ENCODE peak calls at places on chromosomes 16 and 17, in nine cellular contexts. U is WERI-Rb-1, Z is mammary epithelial cell, H is cardiac muscle cell, P is psoas muscle, B is fibroblast of the aortic adventitia, S is BJ, Y is H1, C is GM06990. A is an unnamed sample.
A peak's percentile ranks its signal among the peaks of the same experiment; 100 is the strongest.

GRCh38 chr16:35207059-35207999 is 1747.9 kb downstream of the TP53TG3F start:
- DNase-seq in U (no peak), Z (no peak), H (no peak), P (no peak), B (no peak), S (no peak), Y (no peak), C (no peak), A (no peak)

GRCh38 chr17:72287586-72287985 is 166.8 kb downstream of the SOX9 start:
- DNase-seq in U (no peak), Z (no peak), H (no peak), P (no peak), B (no peak), S (no peak), Y (no peak), C (no peak), A (no peak)

GRCh38 chr17:2566056-2566455 is 27.4 kb upstream of the PAFAH1B1 start:
- DNase-seq in U (no peak), Z (no peak), H (no peak), P (no peak), B (no peak), S (no peak), Y (no peak), C (no peak), A (no peak)

GRCh38 chr16:71670537-71670936 is 44.6 kb downstream of the MARVELD3 start:
- DNase-seq in U (no peak), Z (no peak), H (no peak), P (no peak), B (no peak), S (no peak), Y (no peak), C (no peak), A (no peak)

GRCh38 chr17:43517615-43518386 is 28.3 kb downstream of the ETV4 start:
- DNase-seq in U (no peak), Z (peak; percentile 9), H (no peak), P (no peak), B (peak; percentile 72), S (no peak), Y (no peak), C (peak; percentile 38), A (peak; percentile 76)

GRCh38 chr16:49010396-49010795 is 271.2 kb downstream of the CBLN1 start:
- DNase-seq in U (no peak), Z (no peak), H (no peak), P (no peak), B (peak; percentile 22), S (no peak), Y (no peak), C (no peak), A (no peak)

GRCh38 chr16:69270395-69270794 is 40.8 kb upstream of the VPS4A start:
- DNase-seq in U (no peak), Z (no peak), H (no peak), P (no peak), B (peak; percentile 30), S (peak; percentile 60), Y (no peak), C (no peak), A (no peak)

GRCh38 chr16:85334718-85335583 is 222.7 kb upstream of the CIBAR2 start:
- DNase-seq in U (no peak), Z (no peak), H (peak; percentile 66), P (no peak), B (no peak), S (no peak), Y (no peak), C (no peak), A (no peak)

GRCh38 chr16:50198802-50199410 is 45.8 kb downstream of the TENT4B start:
- DNase-seq in U (no peak), Z (no peak), H (no peak), P (no peak), B (no peak), S (no peak), Y (no peak), C (no peak), A (no peak)

GRCh38 chr17:74567397-74567796 is at the start of gene CD300H:
- DNase-seq in U (no peak), Z (no peak), H (no peak), P (no peak), B (no peak), S (no peak), Y (no peak), C (no peak), A (no peak)

GRCh38 chr17:74568116-74568873 is 986 bp upstream of the CD300H start:
- DNase-seq in U (no peak), Z (no peak), H (no peak), P (no peak), B (peak; percentile 59), S (no peak), Y (no peak), C (no peak), A (no peak)

GRCh38 chr17:74569001-74569391 is 1.7 kb upstream of the CD300H start:
- DNase-seq in U (no peak), Z (no peak), H (no peak), P (no peak), B (no peak), S (no peak), Y (no peak), C (no peak), A (no peak)

GRCh38 chr17:74565116-74565515 is 2.2 kb downstream of the CD300H start:
- DNase-seq in U (no peak), Z (no peak), H (no peak), P (no peak), B (no peak), S (no peak), Y (no peak), C (no peak), A (no peak)

DNA sequence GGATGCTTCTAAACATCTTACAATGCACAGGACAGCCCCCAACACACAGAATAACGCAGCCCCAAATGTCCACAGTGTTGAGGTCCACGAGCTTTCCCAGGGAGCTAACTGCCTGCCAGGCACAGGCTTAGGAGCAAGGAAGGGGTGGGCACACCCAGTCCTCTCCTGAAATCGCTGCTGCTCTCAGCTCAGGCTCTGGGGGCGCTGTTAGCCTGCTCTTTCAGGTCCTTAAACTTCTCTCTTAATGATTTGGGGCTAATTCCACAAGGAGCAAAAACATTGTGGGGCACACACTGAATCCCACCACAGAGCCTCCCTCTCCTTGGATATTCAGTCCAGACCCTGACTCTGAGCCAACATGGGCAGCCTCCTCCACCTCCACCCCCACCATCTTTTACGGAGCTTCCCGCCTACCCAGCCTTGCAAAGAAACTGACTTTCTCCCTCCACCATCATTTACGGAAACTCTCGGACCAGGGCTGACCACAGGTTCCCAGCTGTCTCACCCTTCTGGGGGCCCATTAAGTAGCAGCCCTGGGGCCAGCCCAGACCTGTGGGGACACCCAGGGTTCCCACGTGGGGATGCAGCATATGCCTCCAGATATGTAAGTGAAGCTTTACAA is 1.1 kb downstream of the CD300H start:
- DNase-seq in U (peak; percentile 74), Z (peak; percentile 25), H (peak; percentile 61), P (no peak), B (peak; percentile 14), S (no peak), Y (peak; percentile 85), C (no peak), A (no peak)
- TF ChIP-seq CTCF in U (peak; percentile 93), Z (peak; percentile 53), H (peak; percentile 76), P (peak; percentile 44), B (peak; percentile 39), S (peak; percentile 29), Y (peak; percentile 76), C (peak; percentile 79), A (peak; percentile 32)

GRCh38 chr16:31458835-31459721 is at the start of gene ARMC5:
- DNase-seq in U (peak; percentile 98), Z (peak; percentile 97), H (peak; percentile 99), P (peak; percentile 97), B (peak; percentile 98), S (peak; percentile 82), Y (peak; percentile 93), C (peak; percentile 96), A (peak; percentile 96)

GRCh38 chr16:31459722-31460581 is 651 bp downstream of the ARMC5 start:
- DNase-seq in U (peak; percentile 100), Z (peak; percentile 99), H (peak; percentile 100), P (peak; percentile 100), B (peak; percentile 99), S (peak; percentile 96), Y (peak; percentile 100), C (peak; percentile 98), A (peak; percentile 99)

GRCh38 chr16:31455601-31456314 is 3.5 kb upstream of the ARMC5 start:
- DNase-seq in U (peak; percentile 43), Z (no peak), H (peak; percentile 37), P (no peak), B (no peak), S (no peak), Y (peak; percentile 73), C (no peak), A (no peak)

GRCh38 chr16:31458073-31458834 is 1.0 kb upstream of the ARMC5 start:
- DNase-seq in U (peak; percentile 46), Z (peak; percentile 61), H (peak; percentile 50), P (peak; percentile 68), B (peak; percentile 35), S (no peak), Y (peak; percentile 64), C (peak; percentile 75), A (peak; percentile 29)

DNA sequence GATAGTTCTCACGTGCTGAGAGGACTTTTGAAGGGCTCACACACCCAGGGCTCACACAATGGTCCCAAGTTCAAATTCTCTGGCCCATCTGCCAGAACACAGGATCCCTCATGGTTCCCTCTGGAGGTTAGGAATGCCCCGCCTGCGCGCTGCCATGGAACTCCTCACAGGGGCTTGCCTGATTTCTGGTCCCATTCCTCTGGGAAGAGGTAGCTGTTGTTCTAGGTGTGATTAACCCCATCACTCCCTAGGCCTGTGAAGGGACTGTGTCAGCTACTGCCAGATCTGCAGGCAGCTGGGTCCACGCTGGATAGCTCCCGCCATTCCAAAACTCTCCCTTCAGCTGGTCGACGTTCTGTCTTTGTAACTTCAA is 2.3 kb upstream of the ARMC5 start:
- DNase-seq in U (no peak), Z (no peak), H (no peak), P (no peak), B (no peak), S (no peak), Y (no peak), C (no peak), A (no peak)
- H3K4me3 ChIP-seq in U (no peak overlapping the region), Z (no peak overlapping the region), H (no peak overlapping the region), P (peak overlapping the region; percentile 98), B (peak overlapping the region; percentile 85), S (no peak overlapping the region), Y (no peak overlapping the region), C (peak overlapping the region; percentile 8), A (no peak overlapping the region)

DNA sequence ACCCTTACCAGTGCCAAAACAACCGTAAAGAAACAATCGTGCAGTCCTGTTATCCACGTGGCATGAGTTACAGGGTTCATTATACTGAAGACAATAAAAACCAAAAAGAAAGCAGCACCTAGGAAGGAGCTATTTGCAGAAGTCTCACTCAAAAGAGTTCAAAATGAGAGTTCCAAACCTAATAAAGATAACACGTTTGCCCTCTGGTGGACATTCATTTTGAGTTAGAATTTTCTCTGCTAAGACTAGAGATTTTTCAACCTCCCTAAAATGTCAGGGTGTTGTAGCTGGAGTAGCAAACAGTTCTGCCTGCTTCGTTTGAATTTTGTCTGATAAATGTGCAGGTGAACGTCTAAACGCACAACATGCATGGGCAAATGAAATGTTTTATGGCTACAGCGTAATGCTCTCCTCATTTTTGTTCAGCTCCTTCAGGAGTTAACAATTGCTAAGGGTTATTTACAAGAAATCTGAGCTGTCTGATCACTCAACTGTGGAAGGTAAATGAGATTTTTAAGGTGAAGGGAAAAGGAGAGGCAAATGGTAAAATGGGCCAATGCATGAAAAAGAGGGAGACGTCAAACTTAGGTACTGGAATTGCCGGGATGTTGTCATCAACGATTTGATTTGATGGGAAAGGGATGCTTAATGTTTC is 1067.9 kb upstream of the EEF2KMT start:
- DNase-seq in U (no peak), Z (no peak), H (no peak), P (no peak), B (no peak), S (no peak), Y (no peak), C (no peak), A (no peak)
- TF ChIP-seq CTCF in U (no peak), Z (no peak), H (no peak), P (no peak), B (no peak), S (no peak), Y (no peak), C (no peak), A (no peak)

GRCh38 chr17:81391268-81391963 is 3.8 kb upstream of the BAHCC1 start:
- DNase-seq in U (no peak), Z (no peak), H (no peak), P (no peak), B (no peak), S (no peak), Y (peak; percentile 47), C (no peak), A (no peak)
- H3K4me3 ChIP-seq in U (no peak overlapping the region), Z (no peak overlapping the region), H (peak overlapping the region; percentile 85), P (peak overlapping the region; percentile 76), B (peak overlapping the region; percentile 72), S (no peak overlapping the region), Y (no peak overlapping the region), C (no peak overlapping the region), A (no peak overlapping the region)